ENCODE peak calls at places on chromosomes 11 and 22, in seven cellular contexts. I is neural crest cell, U is AG09319, Y is heart right ventricle, O is PC-3, M is fibroblast of mammary gland, D is dorsolateral prefrontal cortex. H is an unnamed sample.
A peak's percentile ranks its signal among the peaks of the same experiment; 100 is the strongest.

GRCh38 chr22:33006220-33006954 is 51.8 kb downstream of the SYN3 start:
- DNase-seq in I (no peak), U (no peak), Y (no peak), O (no peak), M (no peak), D (no peak), H (no peak)

GRCh38 chr11:45141171-45141570 is 5.3 kb upstream of the PRDM11 start:
- DNase-seq in I (no peak), U (no peak), Y (no peak), O (no peak), M (no peak), D (no peak), H (no peak)

GRCh38 chr11:76616676-76617552 is 53.6 kb downstream of the LRRC32 start:
- DNase-seq in I (no peak), U (no peak), Y (no peak), O (no peak), M (no peak), D (no peak), H (no peak)

GRCh38 chr11:14971865-14972580 is at the start of gene CALCA:
- DNase-seq in I (no peak), U (no peak), Y (no peak), O (no peak), M (no peak), D (no peak), H (no peak)

GRCh38 chr22:49027122-49027670 is 800.5 kb downstream of the BRD1 start:
- DNase-seq in I (no peak), U (no peak), Y (no peak), O (no peak), M (no peak), D (no peak), H (no peak)

GRCh38 chr11:88104408-88104807 is 70.8 kb downstream of the RAB38 start:
- DNase-seq in I (no peak), U (no peak), Y (no peak), O (peak; percentile 88), M (no peak), D (no peak), H (no peak)

GRCh38 chr11:117199061-117199915 is at the start of gene TAGLN:
- DNase-seq in I (peak; percentile 15), U (peak; percentile 85), Y (peak; percentile 80), O (peak; percentile 53), M (peak; percentile 72), D (no peak), H (peak; percentile 68)

GRCh38 chr11:23359297-23359696 is 499.0 kb upstream of the CCDC179 start:
- DNase-seq in I (no peak), U (peak; percentile 54), Y (no peak), O (peak; percentile 78), M (peak; percentile 93), D (no peak), H (no peak)

GRCh38 chr11:31619980-31620379 is 110.4 kb downstream of the ELP4 start:
- DNase-seq in I (no peak), U (no peak), Y (no peak), O (no peak), M (no peak), D (no peak), H (no peak)

GRCh38 chr11:38461751-38462150 is 1863.7 kb upstream of the RAG2 start:
- DNase-seq in I (no peak), U (no peak), Y (peak; percentile 5), O (no peak), M (no peak), D (no peak), H (no peak)

GRCh38 chr11:129143335-129143734 is 48.8 kb downstream of the ARHGAP32 start:
- DNase-seq in I (peak; percentile 32), U (peak; percentile 89), Y (peak; percentile 26), O (peak; percentile 99), M (peak; percentile 99), D (peak; percentile 72), H (no peak)

GRCh38 chr22:23180301-23180892 is at the start of gene BCR:
- DNase-seq in I (peak; percentile 48), U (peak; percentile 16), Y (peak; percentile 69), O (peak; percentile 65), M (peak; percentile 51), D (peak; percentile 42), H (peak; percentile 53)

GRCh38 chr11:1755344-1756023 is 5.1 kb upstream of the IFITM10 start:
- DNase-seq in I (no peak), U (no peak), Y (peak; percentile 66), O (no peak), M (no peak), D (no peak), H (no peak)

GRCh38 chr22:36327922-36328551 is 59.7 kb downstream of the MYH9 start:
- DNase-seq in I (no peak), U (no peak), Y (peak; percentile 67), O (no peak), M (peak; percentile 52), D (peak; percentile 53), H (no peak)

GRCh38 chr11:14093065-14093464 is 130.5 kb downstream of the SPON1 start:
- DNase-seq in I (no peak), U (no peak), Y (no peak), O (no peak), M (no peak), D (no peak), H (no peak)

GRCh38 chr11:74695705-74696280 is 35.4 kb downstream of the CHRDL2 start:
- DNase-seq in I (no peak), U (no peak), Y (no peak), O (no peak), M (no peak), D (no peak), H (no peak)

GRCh38 chr11:134654161-134654915 is 242.3 kb upstream of the B3GAT1 start:
- DNase-seq in I (no peak), U (no peak), Y (peak; percentile 1), O (no peak), M (no peak), D (no peak), H (peak; percentile 37)

GRCh38 chr22:49963647-49964026 is 3.1 kb downstream of the PIM3 start:
- DNase-seq in I (no peak), U (no peak), Y (no peak), O (no peak), M (no peak), D (no peak), H (no peak)

GRCh38 chr11:64206457-64207246 is at the start of gene FERMT3:
- DNase-seq in I (no peak), U (no peak), Y (peak; percentile 61), O (no peak), M (no peak), D (no peak), H (no peak)

GRCh38 chr11:128299132-128299726 is 288.1 kb downstream of the ETS1 start:
- DNase-seq in I (no peak), U (peak; percentile 96), Y (no peak), O (no peak), M (peak; percentile 83), D (no peak), H (no peak)

GRCh38 chr11:86249307-86250098 is 5.0 kb downstream of the EED start:
- DNase-seq in I (no peak), U (no peak), Y (no peak), O (no peak), M (peak; percentile 12), D (no peak), H (no peak)

GRCh38 chr11:27228232-27228631 is 134.8 kb downstream of the CCDC34 start:
- DNase-seq in I (no peak), U (no peak), Y (no peak), O (no peak), M (no peak), D (no peak), H (no peak)

GRCh38 chr11:2222479-2222878 is 47.9 kb downstream of the ASCL2 start:
- DNase-seq in I (no peak), U (no peak), Y (no peak), O (no peak), M (peak; percentile 18), D (no peak), H (no peak)

GRCh38 chr11:19642185-19642591 is 70.4 kb upstream of the NAV2 start:
- DNase-seq in I (no peak), U (no peak), Y (no peak), O (no peak), M (peak; percentile 88), D (no peak), H (no peak)

DNA sequence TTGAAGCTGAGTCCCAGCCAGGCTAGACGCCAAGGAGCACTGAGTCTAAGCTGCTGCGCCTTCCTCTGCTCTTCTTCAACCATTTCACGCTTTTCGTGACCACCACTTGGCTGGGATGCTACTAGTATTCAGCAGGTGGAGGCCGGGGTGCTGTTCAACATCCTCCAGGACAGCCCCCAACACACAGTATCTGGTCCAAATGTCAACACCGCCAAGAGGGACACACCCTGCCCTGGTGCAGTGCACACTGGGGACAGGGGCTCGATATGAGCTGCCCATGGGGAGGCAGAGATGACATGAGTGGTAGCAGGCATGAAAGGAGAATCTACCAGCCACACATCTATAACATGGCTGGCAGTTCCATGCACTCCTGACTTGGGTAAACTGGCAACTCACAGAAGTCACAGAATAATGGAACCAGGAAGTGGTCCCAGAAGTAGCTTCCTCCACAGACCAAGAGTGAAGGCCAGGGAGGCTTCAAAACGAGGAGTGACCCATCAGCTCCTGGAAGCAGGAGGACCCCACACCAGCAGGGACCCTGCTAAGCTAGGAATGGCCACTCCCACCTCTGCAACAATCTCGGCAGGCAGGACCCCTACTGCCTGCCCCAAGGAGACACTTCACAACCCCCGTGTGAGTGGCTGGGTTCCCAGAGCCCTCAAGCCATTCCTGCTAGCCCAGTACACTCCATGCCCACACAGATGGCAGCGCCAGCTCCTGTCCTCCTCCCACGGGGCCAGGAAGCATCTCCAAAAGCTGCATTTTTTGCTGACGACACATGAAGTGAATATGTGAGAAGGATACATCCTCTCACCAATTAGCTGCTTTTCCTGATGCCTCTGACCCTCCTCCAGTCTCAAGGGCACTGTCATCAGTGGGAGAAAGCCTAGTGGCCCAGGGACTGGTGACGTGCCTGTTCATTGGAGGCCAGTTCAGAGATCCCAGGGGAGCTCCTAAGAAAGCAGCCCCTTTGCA is 78.8 kb downstream of the DGCR2 start:
- DNase-seq in I (no peak), U (no peak), Y (no peak), O (no peak), M (peak; percentile 25), D (no peak), H (no peak)
- TF ChIP-seq CTCF in I (no peak), U (no peak), Y (no peak), O (no peak), M (no peak), D (no peak), H (no peak)

GRCh38 chr11:68772936-68773335 is 21.6 kb upstream of the TESMIN start:
- DNase-seq in I (no peak), U (no peak), Y (no peak), O (no peak), M (no peak), D (no peak), H (no peak)
- TF ChIP-seq CTCF in I (no peak), U (no peak), Y (no peak), O (no peak), M (no peak), D (no peak), H (no peak)

DNA sequence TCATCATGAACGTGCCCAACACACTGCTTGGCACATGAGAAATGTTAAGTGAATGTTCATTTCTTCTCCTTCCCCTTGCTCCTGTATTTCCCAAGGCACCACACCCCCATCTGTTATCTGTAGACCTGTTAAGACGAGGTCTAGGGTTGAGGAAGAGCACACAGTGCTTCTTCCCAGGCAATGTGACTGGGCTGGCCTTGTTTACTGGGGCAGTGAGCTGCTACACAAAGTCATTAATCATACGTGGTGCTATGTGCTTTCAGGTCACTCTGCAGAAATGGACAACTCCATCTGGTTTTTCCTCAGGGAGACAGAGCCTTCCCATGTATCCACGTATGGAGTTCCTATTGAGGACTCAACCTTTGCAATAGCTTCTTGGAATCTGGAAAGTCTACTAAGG is 118.7 kb downstream of the KCNC1 start:
- DNase-seq in I (no peak), U (no peak), Y (no peak), O (no peak), M (no peak), D (no peak), H (no peak)
- TF ChIP-seq CTCF in I (no peak), U (no peak), Y (no peak), O (no peak), M (no peak), D (no peak), H (no peak)

GRCh38 chr11:70155386-70155785 is 47.7 kb upstream of the FADD start:
- DNase-seq in I (no peak), U (no peak), Y (no peak), O (no peak), M (no peak), D (no peak), H (no peak)
- TF ChIP-seq CTCF in I (no peak), U (no peak), Y (no peak), O (no peak), M (no peak), D (no peak), H (no peak)

H was measured in mesothelial cell of epicardium.